ENCODE peak calls at places on chromosomes 6 and 20, in six cellular contexts. I is Peyer's patch; A is CD8-positive, alpha-beta memory T cell; W is aorta; U is cardiac muscle cell; C is gastrocnemius medialis. T is an unnamed sample.
A peak's percentile ranks its signal among the peaks of the same experiment; 100 is the strongest.

GRCh38 chr6:17281497-17282481 is 628 bp downstream of the RBM24 start:
- DNase-seq in C (no peak), A (no peak), I (no peak), W (peak; percentile 76), U (peak; percentile 46), T (no peak)

GRCh38 chr20:11792229-11792953 is 125.3 kb upstream of the BTBD3 start:
- DNase-seq in A (no peak), C (no peak), I (no peak), W (no peak), U (no peak), T (no peak)

GRCh38 chr20:38171301-38172010 is 6.4 kb upstream of the TGM2 start:
- DNase-seq in C (no peak), W (peak; percentile 64), A (no peak), I (no peak), U (no peak), T (no peak)

GRCh38 chr6:159879829-159880228 is 11.0 kb upstream of the MAS1 start:
- DNase-seq in U (no peak), A (no peak), I (no peak), W (no peak), C (no peak), T (no peak)

GRCh38 chr6:9250852-9251251 is 815.5 kb upstream of the SLC35B3 start:
- DNase-seq in I (no peak), C (no peak), U (peak; percentile 63), W (no peak), A (no peak), T (no peak)

GRCh38 chr6:157550114-157550989 is 169.4 kb downstream of the ZDHHC14 start:
- DNase-seq in A (peak; percentile 28), C (no peak), W (no peak), I (no peak), U (no peak), T (no peak)

GRCh38 chr6:87213364-87213763 is 58.0 kb downstream of the ZNF292 start:
- DNase-seq in A (no peak), C (no peak), W (no peak), I (no peak), U (no peak), T (no peak)

GRCh38 chr6:25397406-25397805 is 118.2 kb downstream of the CARMIL1 start:
- DNase-seq in A (no peak), U (no peak), I (no peak), C (no peak), W (no peak), T (no peak)

GRCh38 chr20:4814696-4815252 is 93.1 kb downstream of the PRND start:
- DNase-seq in I (peak; percentile 84), A (peak; percentile 78), U (no peak), C (no peak), W (no peak), T (peak; percentile 61)

GRCh38 chr20:52804455-52804966 is 167.6 kb upstream of the TSHZ2 start:
- DNase-seq in W (no peak), U (peak; percentile 2), I (no peak), C (no peak), A (no peak), T (no peak)

GRCh38 chr6:5256952-5257351 is 3.8 kb downstream of the LYRM4 start:
- DNase-seq in A (no peak), U (no peak), I (no peak), W (no peak), C (no peak), T (no peak)

GRCh38 chr6:167092672-167093339 is 30.1 kb upstream of the CCR6 start:
- DNase-seq in C (no peak), W (no peak), I (peak; percentile 50), A (no peak), U (no peak), T (no peak)

GRCh38 chr6:104705095-104705707 is 154.5 kb downstream of the HACE1 start:
- DNase-seq in A (peak; percentile 22), C (no peak), U (peak; percentile 72), W (no peak), I (peak; percentile 28), T (no peak)

GRCh38 chr6:5754904-5755303 is 251.8 kb downstream of the NRN1 start:
- DNase-seq in W (no peak), I (no peak), A (no peak), U (no peak), C (no peak), T (no peak)

GRCh38 chr20:31910071-31910803 is 39.8 kb downstream of the TTLL9 start:
- DNase-seq in A (no peak), W (no peak), I (no peak), U (no peak), C (no peak), T (no peak)

GRCh38 chr20:62900052-62900691 is 26.1 kb downstream of the DIDO1 start:
- DNase-seq in W (peak; percentile 87), C (peak; percentile 61), A (peak; percentile 65), U (peak; percentile 85), I (peak; percentile 74), T (peak; percentile 78)

GRCh38 chr6:63813531-63813930 is 177.9 kb downstream of the PHF3 start:
- DNase-seq in A (no peak), I (no peak), W (no peak), U (no peak), C (no peak), T (no peak)

GRCh38 chr20:18314786-18315406 is 26.6 kb downstream of the ZNF133 start:
- DNase-seq in I (no peak), A (no peak), W (no peak), C (no peak), U (peak; percentile 3), T (no peak)

GRCh38 chr20:46930940-46931339 is 36.3 kb downstream of the EYA2 start:
- DNase-seq in I (no peak), A (no peak), U (no peak), W (no peak), C (no peak), T (no peak)

GRCh38 chr6:87661016-87661415 is 41.0 kb downstream of the AKIRIN2 start:
- DNase-seq in I (no peak), A (no peak), C (no peak), W (no peak), U (peak; percentile 59), T (no peak)

GRCh38 chr6:45832063-45832462 is 183.6 kb downstream of the CLIC5 start:
- DNase-seq in A (no peak), I (no peak), W (no peak), U (no peak), C (no peak), T (no peak)

GRCh38 chr6:39819676-39820075 is 27.5 kb downstream of the DAAM2 start:
- DNase-seq in U (no peak), C (no peak), A (no peak), I (no peak), W (no peak), T (no peak)

GRCh38 chr6:39820553-39820952 is 28.4 kb downstream of the DAAM2 start:
- DNase-seq in W (no peak), C (no peak), I (no peak), U (no peak), A (no peak), T (no peak)

GRCh38 chr6:39821014-39821738 is 29.0 kb downstream of the DAAM2 start:
- DNase-seq in U (peak; percentile 40), A (no peak), C (peak; percentile 69), W (no peak), I (no peak), T (no peak)

GRCh38 chr6:39818695-39819094 is 26.5 kb downstream of the DAAM2 start:
- DNase-seq in U (no peak), A (no peak), C (no peak), I (no peak), W (no peak), T (no peak)

GRCh38 chr6:39819226-39819625 is 27.1 kb downstream of the DAAM2 start:
- DNase-seq in C (no peak), U (no peak), A (no peak), W (no peak), I (no peak), T (no peak)
- H3K4me1 ChIP-seq in C (peaks cover 28% of the 10 kb centered on the region), U (peaks cover 3% of the 10 kb centered on the region), A (no peaks in the 10 kb centered on the region), W (no peaks in the 10 kb centered on the region), I (no peaks in the 10 kb centered on the region), T (no peaks in the 10 kb centered on the region)

GRCh38 chr6:129679758-129680157 is 30.2 kb downstream of the ARHGAP18 start:
- DNase-seq in W (no peak), U (peak; percentile 33), A (no peak), I (no peak), C (peak; percentile 45), T (no peak)
- H3K27ac ChIP-seq in W (peak overlapping the region; percentile 19), U (no peak overlapping the region), A (peak overlapping the region; percentile 21), I (peak overlapping the region; percentile 16), C (peak overlapping the region; percentile 70), T (no peak overlapping the region)

GRCh38 chr6:47294990-47295389 is 14.7 kb downstream of the TNFRSF21 start:
- DNase-seq in U (no peak), W (no peak), A (no peak), I (no peak), C (no peak), T (no peak)

GRCh38 chr6:47288245-47289090 is 21.2 kb downstream of the TNFRSF21 start:
- DNase-seq in I (no peak), A (no peak), C (no peak), W (no peak), U (no peak), T (no peak)

GRCh38 chr6:47290124-47290834 is 19.4 kb downstream of the TNFRSF21 start:
- DNase-seq in A (no peak), W (no peak), I (no peak), C (no peak), U (no peak), T (no peak)

GRCh38 chr6:47292027-47292426 is 17.7 kb downstream of the TNFRSF21 start:
- DNase-seq in W (no peak), C (no peak), U (no peak), I (no peak), A (no peak), T (no peak)

GRCh38 chr6:47292944-47293343 is 16.8 kb downstream of the TNFRSF21 start:
- DNase-seq in W (no peak), A (no peak), U (peak; percentile 15), I (no peak), C (no peak), T (no peak)
- H3K4me1 ChIP-seq in W (no peaks in the 10 kb centered on the region), A (no peaks in the 10 kb centered on the region), U (peaks cover 19% of the 10 kb centered on the region), I (no peaks in the 10 kb centered on the region), C (no peaks in the 10 kb centered on the region), T (no peaks in the 10 kb centered on the region)

GRCh38 chr6:37262446-37263026 is 4.6 kb upstream of the TMEM217 start:
- DNase-seq in C (no peak), W (no peak), I (no peak), A (no peak), U (no peak), T (no peak)

GRCh38 chr6:37261198-37261597 is 3.3 kb upstream of the TMEM217 start:
- DNase-seq in I (no peak), C (no peak), W (no peak), U (no peak), A (no peak), T (no peak)

GRCh38 chr6:37265031-37265430 is 7.1 kb upstream of the TMEM217 start:
- DNase-seq in U (no peak), I (no peak), C (no peak), W (no peak), A (no peak), T (no peak)

GRCh38 chr6:37269105-37269504 is 11.2 kb upstream of the TMEM217 start:
- DNase-seq in A (no peak), W (no peak), U (no peak), I (no peak), C (no peak), T (no peak)

DNA sequence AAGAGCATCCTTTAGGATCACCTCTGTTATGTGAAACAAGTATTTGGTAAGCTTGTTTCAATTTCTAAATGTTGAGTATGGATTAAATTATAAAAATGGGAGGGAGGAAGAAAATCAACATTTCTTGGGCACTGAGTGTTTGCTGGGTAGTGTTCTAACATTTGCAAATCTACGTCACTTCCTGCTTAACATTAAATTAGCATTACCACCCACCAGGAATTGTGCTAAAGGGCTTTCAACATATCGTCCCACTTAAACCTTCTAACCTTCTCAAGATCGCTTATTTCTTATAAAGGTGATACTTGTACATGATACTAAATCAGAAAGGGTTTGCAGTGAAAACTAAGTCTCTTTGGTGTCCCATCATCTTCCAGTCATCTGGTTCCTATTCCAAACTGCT is 7.9 kb upstream of the TMEM217 start:
- DNase-seq in W (no peak), I (no peak), A (no peak), C (no peak), U (no peak), T (no peak)
- H3K27ac ChIP-seq in W (no peak overlapping the region), I (no peak overlapping the region), A (no peak overlapping the region), C (no peak overlapping the region), U (no peak overlapping the region), T (no peak overlapping the region)

T was measured in CD4-positive, CD25-positive, alpha-beta regulatory T cell.